ENCODE peak calls at places on chromosome 1, in five cellular contexts. Y is caudate nucleus, U is left lung, J is heart right ventricle, B is prostate gland. H is an unnamed sample.

GRCh38 chr1:33302325-33302724 is 18.6 kb downstream of the A3GALT2 start:
- DNase-seq in Y (no peak), U (peak), J (no peak), B (no peak), H (no peak)

GRCh38 chr1:43147625-43148319 is 24.3 kb downstream of the EBNA1BP2 start:
- DNase-seq in Y (no peak), U (peak), J (peak), B (peak), H (no peak)

GRCh38 chr1:112706505-112707216 is at the start of gene RHOC:
- DNase-seq in Y (no peak), U (peak), J (peak), B (peak), H (peak)

GRCh38 chr1:21896026-21896425 is 41.1 kb downstream of the HSPG2 start:
- DNase-seq in Y (no peak), U (no peak), J (no peak), B (no peak), H (no peak)

GRCh38 chr1:11691302-11691914 is at the start of gene DRAXIN:
- DNase-seq in Y (no peak), U (no peak), J (no peak), B (no peak), H (no peak)

GRCh38 chr1:208631516-208631915 is 387.3 kb upstream of the PLXNA2 start:
- DNase-seq in Y (no peak), U (no peak), J (no peak), B (no peak), H (no peak)

GRCh38 chr1:24928631-24929090 is 1.4 kb downstream of the RUNX3 start:
- DNase-seq in Y (no peak), U (no peak), J (no peak), B (no peak), H (no peak)

GRCh38 chr1:64933296-64934070 is 32.9 kb downstream of the JAK1 start:
- DNase-seq in Y (no peak), U (peak), J (peak), B (no peak), H (no peak)

GRCh38 chr1:1353389-1354151 is 4.4 kb upstream of the DVL1 start:
- DNase-seq in Y (no peak), U (no peak), J (no peak), B (no peak), H (no peak)

GRCh38 chr1:1431845-1432565 is 3.5 kb upstream of the VWA1 start:
- DNase-seq in Y (no peak), U (peak), J (peak), B (no peak), H (no peak)

GRCh38 chr1:207823880-207824566 is 72.2 kb downstream of the CD46 start:
- DNase-seq in Y (peak), U (peak), J (peak), B (peak), H (peak)

GRCh38 chr1:156146006-156146748 is 7.2 kb upstream of the SEMA4A start:
- DNase-seq in Y (peak), U (peak), J (peak), B (peak), H (no peak)

GRCh38 chr1:159900755-159901335 is 880 bp upstream of the CFAP45 start:
- DNase-seq in Y (no peak), U (no peak), J (no peak), B (no peak), H (no peak)

GRCh38 chr1:236345728-236346127 is 48.4 kb upstream of the EDARADD start:
- DNase-seq in Y (no peak), U (no peak), J (no peak), B (no peak), H (no peak)

GRCh38 chr1:178645826-178646200 is 79.2 kb upstream of the RALGPS2 start:
- DNase-seq in Y (no peak), U (no peak), J (no peak), B (no peak), H (no peak)

GRCh38 chr1:28190996-28191645 is 14.6 kb upstream of the PTAFR start:
- DNase-seq in Y (no peak), U (no peak), J (peak), B (no peak), H (no peak)

GRCh38 chr1:176494436-176494835 is 31.5 kb downstream of the PAPPA2 start:
- DNase-seq in Y (no peak), U (no peak), J (peak), B (no peak), H (no peak)

GRCh38 chr1:211323156-211324063 is 3.2 kb upstream of the TRAF5 start:
- DNase-seq in Y (no peak), U (no peak), J (peak), B (peak), H (peak)

GRCh38 chr1:200409203-200409760 is 554 bp downstream of the ZNF281 start:
- DNase-seq in Y (peak), U (peak), J (peak), B (peak), H (peak)

GRCh38 chr1:97033949-97034348 is 312.4 kb downstream of the PTBP2 start:
- DNase-seq in Y (no peak), U (no peak), J (no peak), B (no peak), H (no peak)

GRCh38 chr1:1758692-1759455 is 19.4 kb downstream of the NADK start:
- DNase-seq in Y (peak), U (peak), J (peak), B (peak), H (no peak)

GRCh38 chr1:43203859-43204258 is 31.7 kb downstream of the CFAP57 start:
- DNase-seq in Y (no peak), U (no peak), J (no peak), B (no peak), H (no peak)

GRCh38 chr1:56120021-56120420 is 459.3 kb downstream of the PLPP3 start:
- DNase-seq in Y (no peak), U (no peak), J (no peak), B (no peak), H (no peak)

GRCh38 chr1:62233926-62234450 is 39.3 kb downstream of the L1TD1 start:
- DNase-seq in Y (no peak), U (no peak), J (no peak), B (no peak), H (no peak)

GRCh38 chr1:32337855-32338636 is 2.0 kb upstream of the MARCKSL1 start:
- DNase-seq in Y (no peak), U (peak), J (no peak), B (no peak), H (no peak)

GRCh38 chr1:99407018-99407417 is 142.7 kb downstream of the PLPPR4 start:
- DNase-seq in Y (no peak), U (no peak), J (no peak), B (no peak), H (no peak)

GRCh38 chr1:246213947-246214346 is 293.1 kb downstream of the SMYD3 start:
- DNase-seq in Y (no peak), U (no peak), J (no peak), B (no peak), H (no peak)

GRCh38 chr1:204320413-204320812 is 39.3 kb downstream of the PLEKHA6 start:
- DNase-seq in Y (no peak), U (no peak), J (no peak), B (no peak), H (no peak)

GRCh38 chr1:110544753-110545152 is 25.8 kb upstream of the KCNA10 start:
- DNase-seq in Y (no peak), U (no peak), J (no peak), B (no peak), H (no peak)

GRCh38 chr1:154206212-154206611 is at the start of gene CFAP141:
- DNase-seq in Y (no peak), U (no peak), J (no peak), B (no peak), H (no peak)

GRCh38 chr1:25566730-25567341 is 23.4 kb downstream of the LDLRAP1 start:
- DNase-seq in Y (peak), U (no peak), J (peak), B (peak), H (no peak)

GRCh38 chr1:230141797-230142607 is 75.0 kb downstream of the GALNT2 start:
- DNase-seq in Y (no peak), U (no peak), J (no peak), B (no peak), H (no peak)

GRCh38 chr1:150281758-150282557 is at the start of gene CIART:
- DNase-seq in Y (peak), U (peak), J (peak), B (peak), H (peak)

GRCh38 chr1:79603862-79604261 is 597.3 kb upstream of the ADGRL4 start:
- DNase-seq in Y (no peak), U (no peak), J (no peak), B (no peak), H (no peak)

GRCh38 chr1:202861420-202862121 is 27.4 kb downstream of the RABIF start:
- DNase-seq in Y (peak), U (peak), J (peak), B (peak), H (no peak)

DNA sequence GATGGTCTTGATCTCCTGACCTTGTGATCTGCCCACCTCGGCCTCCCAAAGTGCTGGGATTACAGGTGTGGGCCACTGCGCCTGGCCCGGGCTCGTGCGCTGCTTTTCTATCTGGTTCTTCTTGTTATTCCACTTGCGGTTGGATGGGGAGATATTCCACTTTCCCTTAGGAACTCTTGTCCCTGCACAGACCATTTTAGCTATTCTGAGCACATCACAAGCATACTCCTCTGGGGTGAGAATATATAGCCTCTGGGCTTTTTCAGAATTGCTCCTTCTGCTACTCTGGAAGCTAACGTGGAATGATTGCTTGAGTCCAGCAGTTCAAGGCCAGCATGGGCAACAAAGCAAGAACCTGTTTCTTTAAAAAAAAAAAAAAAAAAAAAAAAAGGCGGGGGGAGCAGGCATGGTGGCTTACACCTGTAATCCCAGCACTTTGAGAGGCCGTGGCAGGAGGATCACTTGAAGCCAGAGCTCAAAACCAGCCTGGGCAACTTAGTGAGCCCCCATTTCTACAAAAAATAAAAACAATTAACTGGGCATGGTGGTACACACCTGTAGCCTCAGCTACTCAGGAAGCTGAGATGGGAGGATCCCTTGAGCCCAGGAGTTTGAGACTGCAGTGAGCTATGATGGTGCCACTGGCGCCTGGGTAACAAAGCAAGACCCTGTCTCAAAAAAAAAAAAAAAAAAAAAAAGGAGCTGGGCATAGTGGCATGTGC is 11.9 kb upstream of the PGD start:
- DNase-seq in Y (no peak), U (no peak), J (no peak), B (no peak), H (no peak)
- H3K27ac ChIP-seq in Y (peak), U (peak), J (peak), B (peak), H (no peak)

GRCh38 chr1:219686171-219686570 is 73.3 kb upstream of the ZC3H11B start:
- DNase-seq in Y (no peak), U (no peak), J (no peak), B (no peak), H (no peak)
- H3K27ac ChIP-seq in Y (no peak), U (no peak), J (no peak), B (no peak), H (no peak)

GRCh38 chr1:94235189-94236020 is 2.0 kb downstream of the ARHGAP29 start:
- DNase-seq in Y (no peak), U (no peak), J (no peak), B (no peak), H (no peak)

GRCh38 chr1:94237291-94238226 is at the start of gene ARHGAP29:
- DNase-seq in Y (peak), U (peak), J (peak), B (peak), H (no peak)

GRCh38 chr1:94234615-94235014 is 2.8 kb downstream of the ARHGAP29 start:
- DNase-seq in Y (no peak), U (no peak), J (no peak), B (no peak), H (no peak)

GRCh38 chr1:94236630-94237290 is 624 bp downstream of the ARHGAP29 start:
- DNase-seq in Y (peak), U (no peak), J (peak), B (peak), H (no peak)

DNA sequence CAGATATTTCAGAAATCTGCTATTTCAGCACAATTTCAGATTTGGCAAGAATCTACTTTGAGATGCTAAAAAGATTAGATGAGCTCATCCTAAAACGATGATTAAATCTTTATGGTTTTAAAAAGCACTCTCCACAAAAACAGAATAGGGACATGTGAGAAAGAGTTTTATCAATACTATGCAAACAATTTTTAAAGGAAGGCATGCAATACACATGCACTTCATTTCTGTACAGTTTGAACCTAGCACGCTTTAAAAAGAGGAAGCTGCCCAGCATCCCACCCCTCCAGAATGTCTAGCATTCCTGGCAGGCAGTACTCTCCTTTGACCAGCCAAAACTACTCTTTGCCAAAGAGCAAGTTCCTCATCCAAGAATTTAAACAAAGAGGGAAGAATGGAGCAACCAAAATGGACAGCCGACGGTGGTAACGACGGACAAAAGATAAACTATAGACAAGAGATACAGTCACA is 1.3 kb downstream of the ARHGAP29 start:
- DNase-seq in Y (peak), U (no peak), J (no peak), B (no peak), H (no peak)
- H3K27ac ChIP-seq in Y (no peak), U (peak), J (peak), B (peak), H (no peak)

DNA sequence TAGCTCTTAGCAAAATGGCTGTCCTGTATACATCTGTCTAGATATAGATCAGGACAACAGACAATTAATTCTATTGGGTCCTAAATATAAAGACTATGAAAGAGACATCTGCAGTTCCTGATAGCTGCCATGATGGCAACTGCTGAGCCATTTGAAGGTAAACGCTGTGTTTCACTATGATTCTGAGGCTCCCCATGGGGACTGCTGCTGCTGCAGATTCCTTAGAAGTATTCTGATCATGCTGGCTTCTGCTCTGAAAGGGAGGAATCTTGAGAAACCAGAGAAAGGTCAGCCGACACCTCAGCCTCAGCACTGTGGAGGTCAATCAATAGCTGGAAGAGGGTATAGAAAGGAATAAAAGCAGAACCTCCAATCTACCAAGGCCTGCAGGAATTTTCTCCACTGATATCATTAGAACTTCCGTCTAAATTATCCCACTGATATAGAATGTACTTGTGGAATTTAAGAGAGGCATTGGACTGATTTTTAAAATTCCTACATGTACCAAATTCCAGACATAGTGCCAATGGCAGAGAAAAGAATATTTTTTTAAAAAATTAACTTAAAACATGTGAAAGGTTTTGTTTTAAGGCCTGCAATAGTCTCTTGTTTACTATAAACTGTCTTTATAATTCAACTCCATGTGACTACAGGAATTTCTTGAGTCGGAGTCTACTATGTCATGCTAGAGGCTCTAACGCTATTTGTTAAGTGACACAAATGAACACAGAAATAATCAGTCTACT is 53.2 kb downstream of the DDAH1 start:
- DNase-seq in Y (no peak), U (no peak), J (no peak), B (no peak), H (no peak)
- H3K27ac ChIP-seq in Y (no peak), U (no peak), J (no peak), B (no peak), H (no peak)

GRCh38 chr1:170929835-170930554 is 5.3 kb upstream of the MROH9 start:
- DNase-seq in Y (no peak), U (no peak), J (peak), B (peak), H (no peak)

GRCh38 chr1:170931650-170932049 is 3.7 kb upstream of the MROH9 start:
- DNase-seq in Y (no peak), U (no peak), J (no peak), B (no peak), H (no peak)

GRCh38 chr1:170932236-170932635 is 3.1 kb upstream of the MROH9 start:
- DNase-seq in Y (no peak), U (no peak), J (no peak), B (no peak), H (no peak)

GRCh38 chr1:170927955-170928850 is 7.1 kb upstream of the MROH9 start:
- DNase-seq in Y (no peak), U (no peak), J (no peak), B (no peak), H (no peak)

GRCh38 chr1:170929412-170929834 is 5.9 kb upstream of the MROH9 start:
- DNase-seq in Y (no peak), U (no peak), J (no peak), B (no peak), H (no peak)
- H3K27ac ChIP-seq in Y (no peak), U (peak), J (no peak), B (peak), H (no peak)

GRCh38 chr1:185265314-185265713 is 51.7 kb downstream of the IVNS1ABP start:
- DNase-seq in Y (no peak), U (no peak), J (no peak), B (no peak), H (no peak)

GRCh38 chr1:185260611-185261010 is 56.4 kb downstream of the IVNS1ABP start:
- DNase-seq in Y (no peak), U (no peak), J (no peak), B (no peak), H (no peak)

GRCh38 chr1:185263292-185263691 is 53.8 kb downstream of the IVNS1ABP start:
- DNase-seq in Y (no peak), U (no peak), J (no peak), B (no peak), H (no peak)

GRCh38 chr1:185262151-185262550 is 54.9 kb downstream of the IVNS1ABP start:
- DNase-seq in Y (no peak), U (no peak), J (no peak), B (no peak), H (no peak)

DNA sequence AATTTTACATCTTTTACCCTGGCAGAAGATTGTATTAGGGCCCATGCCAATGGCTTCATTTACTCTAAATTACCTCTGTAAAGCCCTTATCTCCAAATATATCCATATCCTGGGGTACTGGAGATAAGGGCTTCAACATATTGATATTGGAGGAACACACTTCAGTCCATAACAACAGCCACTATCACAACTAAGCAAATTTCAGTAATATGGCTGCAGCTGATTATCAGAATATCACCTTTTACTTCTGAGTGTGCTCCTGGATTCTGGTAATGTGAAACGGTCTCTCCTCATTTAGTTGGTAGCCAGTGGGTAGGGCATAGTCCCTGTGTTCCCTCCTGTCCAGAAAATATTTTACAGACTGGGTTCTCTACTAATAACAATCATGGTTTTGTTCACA is 53.3 kb downstream of the IVNS1ABP start:
- DNase-seq in Y (no peak), U (no peak), J (no peak), B (no peak), H (no peak)
- H3K27ac ChIP-seq in Y (no peak), U (no peak), J (no peak), B (no peak), H (no peak)